ENCODE peak calls at places on chromosome 15, in five cellular contexts. One of them, this sample, is unnamed.

GRCh38 chr15:89457086-89457485 is 39.3 kb downstream of the RHCG start:
- DNase-seq in heart right ventricle: no peak
- DNase-seq in activated B cell treated with CpG ODN at 0.5 μM for 24 hours: no peak
- DNase-seq in AG04450: no peak
- DNase-seq in HFFc6: peak
- DNase-seq in this sample: no peak

GRCh38 chr15:46502668-46503067 is 867.8 kb downstream of the SQOR start:
- DNase-seq in AG04450: no peak
- DNase-seq in HFFc6: no peak
- DNase-seq in activated B cell treated with CpG ODN at 0.5 μM for 24 hours: no peak
- DNase-seq in heart right ventricle: no peak
- DNase-seq in this sample: no peak

GRCh38 chr15:40828447-40829036 is at the start of gene PPP1R14D:
- DNase-seq in heart right ventricle: no peak
- DNase-seq in AG04450: no peak
- DNase-seq in HFFc6: no peak
- DNase-seq in activated B cell treated with CpG ODN at 0.5 μM for 24 hours: no peak
- DNase-seq in this sample: no peak

GRCh38 chr15:62549345-62549970 is 384.4 kb upstream of the C2CD4B start:
- DNase-seq in AG04450: no peak
- DNase-seq in HFFc6: peak
- DNase-seq in heart right ventricle: no peak
- DNase-seq in activated B cell treated with CpG ODN at 0.5 μM for 24 hours: no peak
- DNase-seq in this sample: peak

GRCh38 chr15:99446565-99447496 is 119.0 kb upstream of the MEF2A start:
- DNase-seq in heart right ventricle: peak
- DNase-seq in activated B cell treated with CpG ODN at 0.5 μM for 24 hours: peak
- DNase-seq in HFFc6: no peak
- DNase-seq in AG04450: no peak
- DNase-seq in this sample: no peak

GRCh38 chr15:80578206-80578595 is 116.9 kb upstream of the ABHD17C start:
- DNase-seq in HFFc6: no peak
- DNase-seq in AG04450: no peak
- DNase-seq in heart right ventricle: no peak
- DNase-seq in activated B cell treated with CpG ODN at 0.5 μM for 24 hours: no peak
- DNase-seq in this sample: no peak

GRCh38 chr15:83320404-83320803 is 35.9 kb upstream of the BNC1 start:
- DNase-seq in activated B cell treated with CpG ODN at 0.5 μM for 24 hours: no peak
- DNase-seq in heart right ventricle: no peak
- DNase-seq in AG04450: no peak
- DNase-seq in HFFc6: no peak
- DNase-seq in this sample: no peak

GRCh38 chr15:69154684-69155083 is 5.8 kb upstream of the GLCE start:
- DNase-seq in AG04450: peak
- DNase-seq in activated B cell treated with CpG ODN at 0.5 μM for 24 hours: no peak
- DNase-seq in heart right ventricle: peak
- DNase-seq in HFFc6: peak
- DNase-seq in this sample: no peak

GRCh38 chr15:26113296-26113695 is 250.2 kb upstream of the ATP10A start:
- DNase-seq in activated B cell treated with CpG ODN at 0.5 μM for 24 hours: no peak
- DNase-seq in heart right ventricle: no peak
- DNase-seq in HFFc6: no peak
- DNase-seq in AG04450: no peak
- DNase-seq in this sample: no peak

GRCh38 chr15:63104727-63105126 is 16.9 kb upstream of the LACTB start:
- DNase-seq in AG04450: no peak
- DNase-seq in heart right ventricle: no peak
- DNase-seq in HFFc6: no peak
- DNase-seq in activated B cell treated with CpG ODN at 0.5 μM for 24 hours: no peak
- DNase-seq in this sample: no peak

GRCh38 chr15:85097706-85098105 is 116.0 kb downstream of the PDE8A start:
- DNase-seq in HFFc6: peak
- DNase-seq in heart right ventricle: no peak
- DNase-seq in AG04450: no peak
- DNase-seq in activated B cell treated with CpG ODN at 0.5 μM for 24 hours: no peak
- DNase-seq in this sample: no peak

GRCh38 chr15:45921376-45921775 is 286.5 kb downstream of the SQOR start:
- DNase-seq in AG04450: no peak
- DNase-seq in HFFc6: no peak
- DNase-seq in activated B cell treated with CpG ODN at 0.5 μM for 24 hours: no peak
- DNase-seq in heart right ventricle: no peak
- DNase-seq in this sample: no peak

GRCh38 chr15:40776537-40777141 is 6.9 kb downstream of the C15orf62 start:
- DNase-seq in HFFc6: peak
- DNase-seq in heart right ventricle: no peak
- DNase-seq in activated B cell treated with CpG ODN at 0.5 μM for 24 hours: no peak
- DNase-seq in AG04450: no peak
- DNase-seq in this sample: peak

GRCh38 chr15:48406240-48406891 is 75.1 kb downstream of the DUT start:
- DNase-seq in AG04450: no peak
- DNase-seq in heart right ventricle: no peak
- DNase-seq in HFFc6: no peak
- DNase-seq in activated B cell treated with CpG ODN at 0.5 μM for 24 hours: no peak
- DNase-seq in this sample: no peak

GRCh38 chr15:85399627-85400026 is 19.2 kb downstream of the AKAP13 start:
- DNase-seq in heart right ventricle: no peak
- DNase-seq in HFFc6: no peak
- DNase-seq in activated B cell treated with CpG ODN at 0.5 μM for 24 hours: no peak
- DNase-seq in AG04450: no peak
- DNase-seq in this sample: no peak

GRCh38 chr15:71313806-71314205 is 198.5 kb downstream of the THSD4 start:
- DNase-seq in heart right ventricle: no peak
- DNase-seq in HFFc6: peak
- DNase-seq in AG04450: no peak
- DNase-seq in activated B cell treated with CpG ODN at 0.5 μM for 24 hours: no peak
- DNase-seq in this sample: no peak

GRCh38 chr15:68204776-68205557 is at the start of gene CALML4:
- DNase-seq in heart right ventricle: peak
- DNase-seq in HFFc6: no peak
- DNase-seq in activated B cell treated with CpG ODN at 0.5 μM for 24 hours: no peak
- DNase-seq in AG04450: no peak
- DNase-seq in this sample: no peak

GRCh38 chr15:52334491-52335160 is 39.0 kb upstream of the MYO5C start:
- DNase-seq in activated B cell treated with CpG ODN at 0.5 μM for 24 hours: no peak
- DNase-seq in heart right ventricle: no peak
- DNase-seq in HFFc6: peak
- DNase-seq in AG04450: no peak
- DNase-seq in this sample: no peak

GRCh38 chr15:65339926-65340325 is 35.4 kb downstream of the RNU5B-1 start:
- DNase-seq in activated B cell treated with CpG ODN at 0.5 μM for 24 hours: no peak
- DNase-seq in HFFc6: no peak
- DNase-seq in AG04450: no peak
- DNase-seq in heart right ventricle: no peak
- DNase-seq in this sample: no peak

GRCh38 chr15:76335851-76336253 is 721 bp upstream of the ISL2 start:
- DNase-seq in HFFc6: no peak
- DNase-seq in activated B cell treated with CpG ODN at 0.5 μM for 24 hours: no peak
- DNase-seq in heart right ventricle: no peak
- DNase-seq in AG04450: no peak
- DNase-seq in this sample: no peak

GRCh38 chr15:97420116-97420515 is 540.4 kb upstream of the ARRDC4 start:
- DNase-seq in AG04450: no peak
- DNase-seq in heart right ventricle: no peak
- DNase-seq in activated B cell treated with CpG ODN at 0.5 μM for 24 hours: no peak
- DNase-seq in HFFc6: no peak
- DNase-seq in this sample: no peak

GRCh38 chr15:41746802-41747201 is 27.5 kb upstream of the MAPKBP1 start:
- DNase-seq in activated B cell treated with CpG ODN at 0.5 μM for 24 hours: no peak
- DNase-seq in heart right ventricle: no peak
- DNase-seq in AG04450: no peak
- DNase-seq in HFFc6: no peak
- DNase-seq in this sample: no peak

GRCh38 chr15:33675246-33675645 is 293.1 kb upstream of the CHRM5 start:
- DNase-seq in HFFc6: peak
- DNase-seq in heart right ventricle: no peak
- DNase-seq in activated B cell treated with CpG ODN at 0.5 μM for 24 hours: no peak
- DNase-seq in AG04450: no peak
- DNase-seq in this sample: peak

GRCh38 chr15:88652456-88653199 is 13.8 kb downstream of the ISG20 start:
- DNase-seq in activated B cell treated with CpG ODN at 0.5 μM for 24 hours: peak
- DNase-seq in heart right ventricle: no peak
- DNase-seq in AG04450: no peak
- DNase-seq in HFFc6: no peak
- DNase-seq in this sample: no peak

GRCh38 chr15:77580991-77581682 is 51.6 kb downstream of the LINGO1 start:
- DNase-seq in HFFc6: no peak
- DNase-seq in activated B cell treated with CpG ODN at 0.5 μM for 24 hours: no peak
- DNase-seq in AG04450: no peak
- DNase-seq in heart right ventricle: peak
- DNase-seq in this sample: no peak

GRCh38 chr15:58453931-58454793 is 22.4 kb downstream of the LIPC start:
- DNase-seq in heart right ventricle: no peak
- DNase-seq in AG04450: no peak
- DNase-seq in activated B cell treated with CpG ODN at 0.5 μM for 24 hours: no peak
- DNase-seq in HFFc6: no peak
- DNase-seq in this sample: peak

GRCh38 chr15:48334260-48334659 is 3.0 kb downstream of the DUT start:
- DNase-seq in heart right ventricle: no peak
- DNase-seq in AG04450: no peak
- DNase-seq in HFFc6: no peak
- DNase-seq in activated B cell treated with CpG ODN at 0.5 μM for 24 hours: no peak
- DNase-seq in this sample: no peak

GRCh38 chr15:33706173-33706572 is 262.1 kb upstream of the CHRM5 start:
- DNase-seq in HFFc6: no peak
- DNase-seq in AG04450: no peak
- DNase-seq in activated B cell treated with CpG ODN at 0.5 μM for 24 hours: no peak
- DNase-seq in heart right ventricle: no peak
- DNase-seq in this sample: no peak

GRCh38 chr15:92429378-92430066 is 35.8 kb downstream of the ST8SIA2 start:
- DNase-seq in heart right ventricle: no peak
- DNase-seq in HFFc6: peak
- DNase-seq in AG04450: peak
- DNase-seq in activated B cell treated with CpG ODN at 0.5 μM for 24 hours: no peak
- DNase-seq in this sample: no peak

GRCh38 chr15:94001113-94001919 is 230.0 kb upstream of the MCTP2 start:
- DNase-seq in heart right ventricle: no peak
- DNase-seq in AG04450: no peak
- DNase-seq in activated B cell treated with CpG ODN at 0.5 μM for 24 hours: no peak
- DNase-seq in HFFc6: peak
- DNase-seq in this sample: no peak

GRCh38 chr15:40723919-40724318 is 28.9 kb downstream of the RAD51 start:
- DNase-seq in AG04450: no peak
- DNase-seq in heart right ventricle: no peak
- DNase-seq in HFFc6: no peak
- DNase-seq in activated B cell treated with CpG ODN at 0.5 μM for 24 hours: no peak
- DNase-seq in this sample: no peak

GRCh38 chr15:53307952-53308624 is 451.4 kb downstream of the WDR72 start:
- DNase-seq in heart right ventricle: no peak
- DNase-seq in AG04450: no peak
- DNase-seq in activated B cell treated with CpG ODN at 0.5 μM for 24 hours: no peak
- DNase-seq in HFFc6: no peak
- DNase-seq in this sample: no peak

GRCh38 chr15:98231696-98232440 is 271.4 kb downstream of the ARRDC4 start:
- DNase-seq in AG04450: no peak
- DNase-seq in activated B cell treated with CpG ODN at 0.5 μM for 24 hours: no peak
- DNase-seq in heart right ventricle: no peak
- DNase-seq in HFFc6: peak
- DNase-seq in this sample: no peak

GRCh38 chr15:95850837-95851236 is 479.7 kb upstream of the NR2F2 start:
- DNase-seq in activated B cell treated with CpG ODN at 0.5 μM for 24 hours: no peak
- DNase-seq in HFFc6: no peak
- DNase-seq in heart right ventricle: no peak
- DNase-seq in AG04450: no peak
- DNase-seq in this sample: no peak
- TF ChIP-seq CTCF in activated B cell treated with CpG ODN at 0.5 μM for 24 hours: no peak
- TF ChIP-seq CTCF in HFFc6: no peak
- TF ChIP-seq CTCF in heart right ventricle: no peak
- TF ChIP-seq CTCF in AG04450: no peak
- TF ChIP-seq CTCF in this sample: no peak

GRCh38 chr15:73460662-73461061 is 17.7 kb downstream of the REC114 start:
- DNase-seq in AG04450: no peak
- DNase-seq in HFFc6: no peak
- DNase-seq in heart right ventricle: no peak
- DNase-seq in activated B cell treated with CpG ODN at 0.5 μM for 24 hours: no peak
- DNase-seq in this sample: no peak

GRCh38 chr15:73467758-73468157 is 24.8 kb downstream of the REC114 start:
- DNase-seq in HFFc6: no peak
- DNase-seq in AG04450: no peak
- DNase-seq in activated B cell treated with CpG ODN at 0.5 μM for 24 hours: no peak
- DNase-seq in heart right ventricle: no peak
- DNase-seq in this sample: no peak

DNA sequence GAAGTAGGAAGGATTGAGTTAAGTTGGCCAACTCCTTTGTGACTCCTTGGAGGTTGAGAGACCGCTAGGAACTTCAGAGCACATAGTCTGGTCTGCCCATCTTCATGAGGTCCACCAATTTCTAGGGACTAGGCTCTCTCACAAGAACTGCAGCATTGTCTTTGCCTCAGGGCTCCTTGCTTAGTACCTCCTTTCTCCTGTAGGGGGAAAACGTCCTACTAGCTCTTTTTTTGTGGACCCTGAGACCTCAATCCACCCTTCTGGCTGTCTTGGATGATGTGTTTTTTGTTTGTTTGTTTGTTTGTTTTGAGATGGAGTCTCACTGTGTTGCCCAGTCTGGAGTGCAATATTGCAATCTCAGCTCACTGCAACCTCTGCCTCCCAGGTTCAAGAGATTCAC is 21.6 kb downstream of the REC114 start:
- DNase-seq in HFFc6: no peak
- DNase-seq in AG04450: no peak
- DNase-seq in heart right ventricle: no peak
- DNase-seq in activated B cell treated with CpG ODN at 0.5 μM for 24 hours: no peak
- DNase-seq in this sample: no peak
- TF ChIP-seq CTCF in HFFc6: peak
- TF ChIP-seq CTCF in AG04450: peak
- TF ChIP-seq CTCF in heart right ventricle: no peak
- TF ChIP-seq CTCF in activated B cell treated with CpG ODN at 0.5 μM for 24 hours: no peak
- TF ChIP-seq CTCF in this sample: peak

GRCh38 chr15:100918690-100919480 is at the start of gene LRRK1:
- DNase-seq in AG04450: no peak
- DNase-seq in HFFc6: no peak
- DNase-seq in heart right ventricle: peak
- DNase-seq in activated B cell treated with CpG ODN at 0.5 μM for 24 hours: peak
- DNase-seq in this sample: peak

GRCh38 chr15:100919481-100920405 is 586 bp downstream of the LRRK1 start:
- DNase-seq in activated B cell treated with CpG ODN at 0.5 μM for 24 hours: peak
- DNase-seq in AG04450: no peak
- DNase-seq in heart right ventricle: no peak
- DNase-seq in HFFc6: no peak
- DNase-seq in this sample: peak

GRCh38 chr15:100920516-100921135 is 1.5 kb downstream of the LRRK1 start:
- DNase-seq in heart right ventricle: no peak
- DNase-seq in activated B cell treated with CpG ODN at 0.5 μM for 24 hours: no peak
- DNase-seq in HFFc6: no peak
- DNase-seq in AG04450: no peak
- DNase-seq in this sample: no peak

GRCh38 chr15:100914876-100915275 is 4.3 kb upstream of the LRRK1 start:
- DNase-seq in activated B cell treated with CpG ODN at 0.5 μM for 24 hours: no peak
- DNase-seq in heart right ventricle: no peak
- DNase-seq in HFFc6: peak
- DNase-seq in AG04450: no peak
- DNase-seq in this sample: no peak

GRCh38 chr15:100918034-100918689 is 995 bp upstream of the LRRK1 start:
- DNase-seq in heart right ventricle: peak
- DNase-seq in HFFc6: peak
- DNase-seq in AG04450: no peak
- DNase-seq in activated B cell treated with CpG ODN at 0.5 μM for 24 hours: peak
- DNase-seq in this sample: peak
- TF ChIP-seq CTCF in heart right ventricle: peak
- TF ChIP-seq CTCF in HFFc6: peak
- TF ChIP-seq CTCF in AG04450: peak
- TF ChIP-seq CTCF in activated B cell treated with CpG ODN at 0.5 μM for 24 hours: peak
- TF ChIP-seq CTCF in this sample: peak

GRCh38 chr15:90603893-90604292 is 74.2 kb downstream of the CRTC3 start:
- DNase-seq in activated B cell treated with CpG ODN at 0.5 μM for 24 hours: no peak
- DNase-seq in HFFc6: peak
- DNase-seq in AG04450: no peak
- DNase-seq in heart right ventricle: no peak
- DNase-seq in this sample: peak
- TF ChIP-seq CTCF in activated B cell treated with CpG ODN at 0.5 μM for 24 hours: no peak
- TF ChIP-seq CTCF in HFFc6: peak
- TF ChIP-seq CTCF in AG04450: peak
- TF ChIP-seq CTCF in heart right ventricle: peak
- TF ChIP-seq CTCF in this sample: peak

This sample was measured in activated CD8-positive, alpha-beta T cell treated with anti-CD3 and anti-CD28 coated beads for 36 hours.